ENCODE peak calls at places on chromosomes 1 and 21, in eight cellular contexts. G is CD4-positive, CD25-positive, alpha-beta regulatory T cell; J is trophoblast cell; P is pancreas; D is esophagus squamous epithelium; W is aorta; I is endothelial cell of umbilical vein; X is IMR-90. R is an unnamed sample. For H3K36me3, the result is how much of the 10 kb centered on the place peaks cover.

GRCh38 chr1:173527151-173527826 is 50.2 kb downstream of the PRDX6 start:
- DNase-seq in G (no peak), J (peak), P (no peak), D (no peak), W (no peak), I (no peak), X (no peak), R (no peak)

GRCh38 chr1:229159668-229160544 is 111.0 kb upstream of the RAB4A start:
- DNase-seq in G (no peak), J (no peak), P (no peak), D (no peak), W (no peak), I (no peak), X (no peak), R (no peak)

GRCh38 chr1:103457856-103458255 is 67.6 kb upstream of the RNPC3 start:
- DNase-seq in G (no peak), J (no peak), P (no peak), D (no peak), W (no peak), I (no peak), X (no peak), R (no peak)

GRCh38 chr21:40707271-40707670 is 139.7 kb downstream of the DSCAM start:
- DNase-seq in G (no peak), J (peak), P (no peak), D (no peak), W (no peak), I (no peak), X (no peak), R (no peak)

GRCh38 chr1:19300211-19300610 is 11.6 kb upstream of the AKR7A3 start:
- DNase-seq in G (no peak), J (no peak), P (no peak), D (no peak), W (no peak), I (no peak), X (no peak), R (no peak)

GRCh38 chr1:185438936-185439335 is 121.9 kb upstream of the IVNS1ABP start:
- DNase-seq in G (no peak), J (no peak), P (no peak), D (no peak), W (no peak), I (no peak), X (no peak), R (no peak)

GRCh38 chr21:42760977-42761751 is 107.7 kb downstream of the PDE9A start:
- DNase-seq in G (no peak), J (peak), P (no peak), D (no peak), W (no peak), I (no peak), X (no peak), R (no peak)

GRCh38 chr1:206472454-206472853 is 2.2 kb downstream of the IKBKE start:
- DNase-seq in G (no peak), J (peak), P (no peak), D (no peak), W (no peak), I (no peak), X (peak), R (no peak)

GRCh38 chr1:45304311-45305081 is 22.2 kb upstream of the HPDL start:
- DNase-seq in G (no peak), J (no peak), P (peak), D (no peak), W (peak), I (no peak), X (peak), R (no peak)

GRCh38 chr1:45303582-45304310 is 22.9 kb upstream of the HPDL start:
- DNase-seq in G (peak), J (peak), P (peak), D (peak), W (peak), I (peak), X (peak), R (peak)

GRCh38 chr1:45306905-45307304 is 19.8 kb upstream of the HPDL start:
- DNase-seq in G (no peak), J (no peak), P (no peak), D (no peak), W (no peak), I (no peak), X (no peak), R (no peak)

GRCh38 chr1:45306319-45306718 is 20.4 kb upstream of the HPDL start:
- DNase-seq in G (no peak), J (no peak), P (no peak), D (no peak), W (no peak), I (peak), X (peak), R (no peak)

DNA sequence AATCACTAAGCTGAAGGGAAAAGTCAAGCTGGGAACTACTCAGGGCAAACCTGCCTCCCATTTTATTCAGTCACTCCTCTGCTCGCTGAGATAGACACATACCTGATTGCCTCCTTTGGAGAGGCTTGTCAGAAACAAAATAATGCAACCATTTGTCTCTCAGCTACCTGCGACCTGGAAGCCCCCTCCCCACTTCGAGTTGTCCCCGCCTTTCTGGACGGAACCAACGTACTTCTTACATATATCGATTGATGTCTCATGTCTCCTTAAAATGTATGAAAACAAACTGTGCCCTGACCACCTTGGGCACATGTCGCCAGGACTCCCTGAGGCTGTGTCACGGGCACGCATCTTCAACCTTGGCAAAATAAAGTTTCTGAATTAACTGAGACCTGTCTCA is 21.5 kb upstream of the HPDL start:
- DNase-seq in G (no peak), J (no peak), P (no peak), D (no peak), W (no peak), I (no peak), X (no peak), R (no peak)
- H3K36me3 ChIP-seq in G (under half), J (under half), P (under half), D (under half), W (under half), I (under half), X (under half), R (under half)

DNA sequence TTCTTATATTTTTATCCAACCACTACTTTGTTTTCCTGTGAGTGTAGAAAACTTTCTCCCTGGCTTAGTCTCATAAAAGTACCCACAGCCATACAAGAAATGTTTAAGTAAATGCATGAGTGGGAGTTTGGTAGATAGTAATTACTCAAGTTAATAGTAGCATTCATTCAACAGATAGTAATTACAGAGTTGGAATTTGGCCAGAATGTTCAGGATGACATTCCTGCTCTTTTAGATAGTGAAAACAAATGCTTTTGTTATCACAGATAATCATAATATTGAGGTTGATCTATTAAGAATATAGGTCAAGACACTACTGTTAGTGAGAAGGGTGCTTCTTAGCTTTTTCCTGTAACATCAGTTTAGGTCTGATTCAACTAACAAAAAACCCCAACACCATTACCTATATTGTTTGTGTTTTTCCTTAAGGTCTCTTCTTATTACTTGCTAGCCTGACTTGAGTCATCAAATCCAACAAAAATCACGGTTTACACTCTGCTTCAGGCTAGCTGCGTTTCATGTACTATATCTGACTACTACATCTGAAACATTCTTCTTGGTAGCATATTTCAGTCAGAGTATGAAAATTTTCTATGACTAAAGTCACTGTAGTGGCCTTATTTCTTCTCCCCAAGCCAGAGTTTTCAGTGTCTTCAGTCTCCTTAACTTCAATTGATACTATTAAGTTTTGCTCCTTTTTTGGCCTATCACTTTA is 163.7 kb downstream of the HS2ST1 start:
- DNase-seq in G (no peak), J (peak), P (no peak), D (no peak), W (no peak), I (peak), X (no peak), R (no peak)
- H3K27ac ChIP-seq in G (no peak), J (no peak), P (no peak), D (no peak), W (no peak), I (no peak), X (no peak), R (no peak)

GRCh38 chr1:230682274-230682673 is 31.6 kb downstream of the AGT start:
- DNase-seq in G (no peak), J (no peak), P (no peak), D (no peak), W (no peak), I (no peak), X (no peak), R (no peak)
- H3K36me3 ChIP-seq in G (half or more), J (under half), P (under half), D (half or more), W (under half), I (under half), X (under half), R (under half)

GRCh38 chr1:201554167-201554600 is 15.3 kb downstream of the NAV1 start:
- DNase-seq in G (no peak), J (peak), P (no peak), D (no peak), W (no peak), I (no peak), X (no peak), R (no peak)
- H3K27ac ChIP-seq in G (no peak), J (no peak), P (no peak), D (peak), W (no peak), I (no peak), X (peak), R (peak)

DNA sequence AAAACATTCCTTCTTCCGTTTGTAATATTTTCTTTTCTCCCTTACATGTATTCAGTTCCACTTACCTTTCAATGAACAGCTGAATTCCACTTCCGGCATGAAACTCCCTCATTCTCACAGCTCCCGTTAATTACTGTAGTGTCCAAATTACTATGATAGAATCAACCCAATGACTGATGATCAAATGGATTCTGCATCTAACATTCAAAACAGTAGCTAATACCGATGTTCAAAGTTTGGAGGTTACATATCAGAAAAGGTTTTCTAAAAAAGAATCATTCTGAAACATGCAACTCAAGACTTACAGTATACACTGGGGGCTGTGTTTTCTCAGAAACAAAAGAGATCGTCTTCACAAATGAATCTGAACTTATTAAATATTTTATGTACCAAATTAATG is 77.2 kb downstream of the PTPRC start:
- DNase-seq in G (no peak), J (no peak), P (no peak), D (no peak), W (no peak), I (no peak), X (no peak), R (no peak)
- H3K36me3 ChIP-seq in G (half or more), J (under half), P (under half), D (under half), W (under half), I (under half), X (under half), R (under half)

GRCh38 chr1:3747522-3747848 is 4.8 kb upstream of the CCDC27 start:
- DNase-seq in G (no peak), J (no peak), P (no peak), D (no peak), W (no peak), I (no peak), X (no peak), R (no peak)
- H3K27ac ChIP-seq in G (no peak), J (no peak), P (no peak), D (peak), W (no peak), I (no peak), X (no peak), R (no peak)

GRCh38 chr1:1976031-1976430 is 27.6 kb downstream of the CFAP74 start:
- DNase-seq in G (no peak), J (no peak), P (no peak), D (no peak), W (no peak), I (no peak), X (no peak), R (no peak)
- H3K36me3 ChIP-seq in G (under half), J (under half), P (under half), D (under half), W (under half), I (under half), X (under half), R (under half)

DNA sequence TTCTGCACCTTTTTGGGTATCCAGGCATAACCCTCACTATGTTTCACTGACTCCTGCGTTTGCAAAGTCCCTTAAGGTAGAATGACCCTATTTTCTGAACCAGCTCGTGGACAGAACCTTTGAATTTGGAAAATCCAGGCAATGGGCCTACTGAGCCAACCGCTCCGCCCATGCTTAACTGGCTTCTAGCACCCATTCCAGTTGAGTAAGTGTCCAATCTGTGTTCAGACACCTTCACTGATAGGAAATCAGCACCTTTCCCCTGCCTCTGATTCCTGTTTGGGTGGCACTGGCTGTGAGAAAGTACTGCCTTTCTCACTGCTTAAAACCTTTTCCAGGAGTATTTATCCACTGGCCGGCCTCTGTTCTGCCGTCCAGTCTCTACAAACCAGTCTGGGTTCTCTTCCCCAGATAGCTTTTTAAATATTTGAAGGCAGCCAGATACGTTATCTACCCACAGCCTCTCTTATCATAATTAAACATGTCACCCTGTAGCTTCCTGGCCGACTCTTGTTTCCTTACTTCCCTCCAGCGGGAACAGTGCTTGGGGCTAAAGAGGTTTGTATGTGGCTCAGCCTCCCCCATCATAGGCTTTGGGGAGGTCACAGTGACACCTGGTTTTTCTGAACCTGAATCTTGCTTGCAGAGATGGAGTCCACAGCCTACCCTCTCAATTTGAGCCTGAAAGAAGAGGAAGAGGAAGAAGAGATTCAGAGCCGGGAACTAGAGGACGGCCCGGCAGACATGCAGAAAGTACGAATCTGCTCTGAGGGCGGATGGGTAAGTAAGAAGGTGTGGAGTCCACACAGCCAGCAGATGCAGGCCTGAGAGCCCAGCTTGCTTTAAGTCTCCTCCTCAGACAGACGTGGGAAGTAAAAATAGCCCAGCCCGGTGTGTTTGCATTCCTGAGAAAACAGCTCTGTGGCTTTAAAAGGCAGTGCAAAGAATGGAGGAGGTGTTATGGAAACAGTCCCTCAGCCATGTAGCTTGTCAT is 1.3 kb downstream of the POGK start:
- DNase-seq in G (no peak), J (peak), P (peak), D (no peak), W (no peak), I (peak), X (peak), R (peak)
- H3K27ac ChIP-seq in G (peak), J (peak), P (peak), D (peak), W (peak), I (peak), X (peak), R (peak)

R was measured in lung.